ENCODE peak calls at places on chromosomes 12 and 14, in seven cellular contexts. One of them, this sample, is unnamed.

GRCh38 chr12:47742253-47742825 is 16.3 kb downstream of the RAPGEF3 start:
- DNase-seq in GM04503: no peak
- DNase-seq in A549: peak
- DNase-seq in caudate nucleus: no peak
- DNase-seq in sigmoid colon: no peak
- DNase-seq in ascending aorta: peak
- DNase-seq in stimulated activated naive CD8-positive, alpha-beta T cell treated with anti-CD3 and anti-CD28 coated beads, Interleukin-15, amount 100 ng/mL, for 72 hours: peak
- DNase-seq in this sample: peak

GRCh38 chr14:77603654-77604270 is 12.7 kb downstream of the SPTLC2 start:
- DNase-seq in GM04503: no peak
- DNase-seq in A549: peak
- DNase-seq in caudate nucleus: no peak
- DNase-seq in sigmoid colon: no peak
- DNase-seq in ascending aorta: no peak
- DNase-seq in stimulated activated naive CD8-positive, alpha-beta T cell treated with anti-CD3 and anti-CD28 coated beads, Interleukin-15, amount 100 ng/mL, for 72 hours: no peak
- DNase-seq in this sample: no peak

GRCh38 chr12:10213168-10214130 is 772 bp downstream of the GABARAPL1 start:
- DNase-seq in GM04503: no peak
- DNase-seq in A549: peak
- DNase-seq in caudate nucleus: no peak
- DNase-seq in sigmoid colon: peak
- DNase-seq in ascending aorta: peak
- DNase-seq in stimulated activated naive CD8-positive, alpha-beta T cell treated with anti-CD3 and anti-CD28 coated beads, Interleukin-15, amount 100 ng/mL, for 72 hours: peak
- DNase-seq in this sample: peak

GRCh38 chr14:74980398-74980745 is 22.3 kb upstream of the EIF2B2 start:
- DNase-seq in GM04503: no peak
- DNase-seq in A549: no peak
- DNase-seq in caudate nucleus: no peak
- DNase-seq in sigmoid colon: no peak
- DNase-seq in ascending aorta: peak
- DNase-seq in stimulated activated naive CD8-positive, alpha-beta T cell treated with anti-CD3 and anti-CD28 coated beads, Interleukin-15, amount 100 ng/mL, for 72 hours: no peak
- DNase-seq in this sample: no peak

GRCh38 chr12:105916698-105917059 is 222.1 kb downstream of the NUAK1 start:
- DNase-seq in GM04503: no peak
- DNase-seq in A549: no peak
- DNase-seq in caudate nucleus: no peak
- DNase-seq in sigmoid colon: no peak
- DNase-seq in ascending aorta: no peak
- DNase-seq in stimulated activated naive CD8-positive, alpha-beta T cell treated with anti-CD3 and anti-CD28 coated beads, Interleukin-15, amount 100 ng/mL, for 72 hours: no peak
- DNase-seq in this sample: no peak

GRCh38 chr12:132419612-132420237 is 70.2 kb upstream of the FBRSL1 start:
- DNase-seq in GM04503: no peak
- DNase-seq in A549: no peak
- DNase-seq in caudate nucleus: no peak
- DNase-seq in sigmoid colon: no peak
- DNase-seq in ascending aorta: no peak
- DNase-seq in stimulated activated naive CD8-positive, alpha-beta T cell treated with anti-CD3 and anti-CD28 coated beads, Interleukin-15, amount 100 ng/mL, for 72 hours: no peak
- DNase-seq in this sample: no peak

GRCh38 chr14:57714487-57714899 is 151.4 kb downstream of the SLC35F4 start:
- DNase-seq in GM04503: no peak
- DNase-seq in A549: no peak
- DNase-seq in caudate nucleus: no peak
- DNase-seq in sigmoid colon: no peak
- DNase-seq in ascending aorta: no peak
- DNase-seq in stimulated activated naive CD8-positive, alpha-beta T cell treated with anti-CD3 and anti-CD28 coated beads, Interleukin-15, amount 100 ng/mL, for 72 hours: no peak
- DNase-seq in this sample: no peak

GRCh38 chr12:112309797-112310196 is 72.4 kb downstream of the HECTD4 start:
- DNase-seq in GM04503: no peak
- DNase-seq in A549: no peak
- DNase-seq in caudate nucleus: no peak
- DNase-seq in sigmoid colon: no peak
- DNase-seq in ascending aorta: no peak
- DNase-seq in stimulated activated naive CD8-positive, alpha-beta T cell treated with anti-CD3 and anti-CD28 coated beads, Interleukin-15, amount 100 ng/mL, for 72 hours: no peak
- DNase-seq in this sample: no peak

GRCh38 chr12:41108032-41108431 is 80.1 kb upstream of the PDZRN4 start:
- DNase-seq in GM04503: no peak
- DNase-seq in A549: no peak
- DNase-seq in caudate nucleus: no peak
- DNase-seq in sigmoid colon: peak
- DNase-seq in ascending aorta: no peak
- DNase-seq in stimulated activated naive CD8-positive, alpha-beta T cell treated with anti-CD3 and anti-CD28 coated beads, Interleukin-15, amount 100 ng/mL, for 72 hours: no peak
- DNase-seq in this sample: no peak

GRCh38 chr12:131698286-131698685 is 12.6 kb upstream of the SFSWAP start:
- DNase-seq in GM04503: no peak
- DNase-seq in A549: no peak
- DNase-seq in caudate nucleus: no peak
- DNase-seq in sigmoid colon: no peak
- DNase-seq in ascending aorta: no peak
- DNase-seq in stimulated activated naive CD8-positive, alpha-beta T cell treated with anti-CD3 and anti-CD28 coated beads, Interleukin-15, amount 100 ng/mL, for 72 hours: no peak
- DNase-seq in this sample: no peak

GRCh38 chr14:32711103-32711680 is 227.5 kb upstream of the NPAS3 start:
- DNase-seq in GM04503: no peak
- DNase-seq in A549: peak
- DNase-seq in caudate nucleus: no peak
- DNase-seq in sigmoid colon: no peak
- DNase-seq in ascending aorta: no peak
- DNase-seq in stimulated activated naive CD8-positive, alpha-beta T cell treated with anti-CD3 and anti-CD28 coated beads, Interleukin-15, amount 100 ng/mL, for 72 hours: peak
- DNase-seq in this sample: peak

GRCh38 chr14:67971627-67972625 is 152.3 kb downstream of the RAD51B start:
- DNase-seq in GM04503: no peak
- DNase-seq in A549: no peak
- DNase-seq in caudate nucleus: no peak
- DNase-seq in sigmoid colon: no peak
- DNase-seq in ascending aorta: no peak
- DNase-seq in stimulated activated naive CD8-positive, alpha-beta T cell treated with anti-CD3 and anti-CD28 coated beads, Interleukin-15, amount 100 ng/mL, for 72 hours: no peak
- DNase-seq in this sample: no peak

GRCh38 chr14:72714094-72714493 is 179.8 kb downstream of the DPF3 start:
- DNase-seq in GM04503: no peak
- DNase-seq in A549: no peak
- DNase-seq in caudate nucleus: no peak
- DNase-seq in sigmoid colon: peak
- DNase-seq in ascending aorta: no peak
- DNase-seq in stimulated activated naive CD8-positive, alpha-beta T cell treated with anti-CD3 and anti-CD28 coated beads, Interleukin-15, amount 100 ng/mL, for 72 hours: peak
- DNase-seq in this sample: no peak

GRCh38 chr12:121992059-121992879 is 29.4 kb upstream of the BCL7A start:
- DNase-seq in GM04503: peak
- DNase-seq in A549: peak
- DNase-seq in caudate nucleus: no peak
- DNase-seq in sigmoid colon: no peak
- DNase-seq in ascending aorta: no peak
- DNase-seq in stimulated activated naive CD8-positive, alpha-beta T cell treated with anti-CD3 and anti-CD28 coated beads, Interleukin-15, amount 100 ng/mL, for 72 hours: peak
- DNase-seq in this sample: no peak